ENCODE peak calls at places on chromosomes 5 and 9, in seven cellular contexts. One of them, this sample, is unnamed.
A peak's percentile ranks its signal among the peaks of the same experiment; 100 is the strongest.

GRCh38 chr9:89753472-89754055 is 148.8 kb downstream of the GADD45G start:
- DNase-seq in naive thymus-derived CD4-positive, alpha-beta T cell: no peak
- DNase-seq in vagina: no peak
- DNase-seq in body of pancreas: no peak
- DNase-seq in hepatocyte: no peak
- DNase-seq in tibial artery: no peak
- DNase-seq in psoas muscle: no peak
- DNase-seq in this sample: no peak

GRCh38 chr5:11928909-11929308 is 24.7 kb upstream of the CTNND2 start:
- DNase-seq in naive thymus-derived CD4-positive, alpha-beta T cell: no peak
- DNase-seq in vagina: no peak
- DNase-seq in body of pancreas: no peak
- DNase-seq in hepatocyte: no peak
- DNase-seq in tibial artery: no peak
- DNase-seq in psoas muscle: no peak
- DNase-seq in this sample: no peak

GRCh38 chr5:181218795-181219124 is 4.3 kb upstream of the TRIM41 start:
- DNase-seq in naive thymus-derived CD4-positive, alpha-beta T cell: no peak
- DNase-seq in vagina: no peak
- DNase-seq in body of pancreas: no peak
- DNase-seq in hepatocyte: no peak
- DNase-seq in tibial artery: no peak
- DNase-seq in psoas muscle: no peak
- DNase-seq in this sample: no peak

GRCh38 chr5:155562153-155562552 is 548.6 kb downstream of the KIF4B start:
- DNase-seq in naive thymus-derived CD4-positive, alpha-beta T cell: no peak
- DNase-seq in vagina: no peak
- DNase-seq in body of pancreas: no peak
- DNase-seq in hepatocyte: no peak
- DNase-seq in tibial artery: no peak
- DNase-seq in psoas muscle: no peak
- DNase-seq in this sample: no peak

GRCh38 chr5:154811653-154812465 is 38.5 kb downstream of the FAXDC2 start:
- DNase-seq in naive thymus-derived CD4-positive, alpha-beta T cell: peak; percentile 60
- DNase-seq in vagina: no peak
- DNase-seq in body of pancreas: peak; percentile 67
- DNase-seq in hepatocyte: peak; percentile 68
- DNase-seq in tibial artery: peak; percentile 62
- DNase-seq in psoas muscle: peak; percentile 80
- DNase-seq in this sample: peak; percentile 71

GRCh38 chr9:125919565-125919964 is 172.4 kb downstream of the PBX3 start:
- DNase-seq in naive thymus-derived CD4-positive, alpha-beta T cell: no peak
- DNase-seq in vagina: no peak
- DNase-seq in body of pancreas: no peak
- DNase-seq in hepatocyte: no peak
- DNase-seq in tibial artery: no peak
- DNase-seq in psoas muscle: no peak
- DNase-seq in this sample: no peak

GRCh38 chr9:135087489-135087791 is at the start of gene OLFM1:
- DNase-seq in naive thymus-derived CD4-positive, alpha-beta T cell: no peak
- DNase-seq in vagina: no peak
- DNase-seq in body of pancreas: peak; percentile 82
- DNase-seq in hepatocyte: peak; percentile 85
- DNase-seq in tibial artery: peak; percentile 71
- DNase-seq in psoas muscle: peak; percentile 87
- DNase-seq in this sample: no peak

GRCh38 chr5:57338068-57338848 is 144.4 kb downstream of the ACTBL2 start:
- DNase-seq in naive thymus-derived CD4-positive, alpha-beta T cell: no peak
- DNase-seq in vagina: no peak
- DNase-seq in body of pancreas: peak; percentile 38
- DNase-seq in hepatocyte: peak; percentile 62
- DNase-seq in tibial artery: no peak
- DNase-seq in psoas muscle: no peak
- DNase-seq in this sample: no peak

GRCh38 chr5:177111720-177112394 is 21.7 kb upstream of the NSD1 start:
- DNase-seq in naive thymus-derived CD4-positive, alpha-beta T cell: peak; percentile 33
- DNase-seq in vagina: no peak
- DNase-seq in body of pancreas: peak; percentile 50
- DNase-seq in hepatocyte: peak; percentile 69
- DNase-seq in tibial artery: no peak
- DNase-seq in psoas muscle: peak; percentile 71
- DNase-seq in this sample: peak; percentile 68

GRCh38 chr9:27541740-27542139 is 12.1 kb upstream of the MOB3B start:
- DNase-seq in naive thymus-derived CD4-positive, alpha-beta T cell: no peak
- DNase-seq in vagina: no peak
- DNase-seq in body of pancreas: no peak
- DNase-seq in hepatocyte: no peak
- DNase-seq in tibial artery: no peak
- DNase-seq in psoas muscle: no peak
- DNase-seq in this sample: no peak

GRCh38 chr9:91758491-91758981 is 191.5 kb downstream of the ROR2 start:
- DNase-seq in naive thymus-derived CD4-positive, alpha-beta T cell: no peak
- DNase-seq in vagina: no peak
- DNase-seq in body of pancreas: no peak
- DNase-seq in hepatocyte: peak; percentile 71
- DNase-seq in tibial artery: no peak
- DNase-seq in psoas muscle: no peak
- DNase-seq in this sample: no peak

GRCh38 chr9:20740929-20741582 is 57.0 kb downstream of the FOCAD start:
- DNase-seq in naive thymus-derived CD4-positive, alpha-beta T cell: peak; percentile 56
- DNase-seq in vagina: no peak
- DNase-seq in body of pancreas: no peak
- DNase-seq in hepatocyte: no peak
- DNase-seq in tibial artery: no peak
- DNase-seq in psoas muscle: no peak
- DNase-seq in this sample: no peak

GRCh38 chr5:76696254-76696653 is 19.7 kb upstream of the F2R start:
- DNase-seq in naive thymus-derived CD4-positive, alpha-beta T cell: no peak
- DNase-seq in vagina: no peak
- DNase-seq in body of pancreas: no peak
- DNase-seq in hepatocyte: no peak
- DNase-seq in tibial artery: no peak
- DNase-seq in psoas muscle: no peak
- DNase-seq in this sample: no peak

GRCh38 chr9:110531776-110532175 is 47.8 kb downstream of the SVEP1 start:
- DNase-seq in naive thymus-derived CD4-positive, alpha-beta T cell: no peak
- DNase-seq in vagina: no peak
- DNase-seq in body of pancreas: no peak
- DNase-seq in hepatocyte: no peak
- DNase-seq in tibial artery: no peak
- DNase-seq in psoas muscle: no peak
- DNase-seq in this sample: no peak

GRCh38 chr5:173314166-173314952 is 13.9 kb downstream of the STC2 start:
- DNase-seq in naive thymus-derived CD4-positive, alpha-beta T cell: no peak
- DNase-seq in vagina: no peak
- DNase-seq in body of pancreas: no peak
- DNase-seq in hepatocyte: no peak
- DNase-seq in tibial artery: no peak
- DNase-seq in psoas muscle: no peak
- DNase-seq in this sample: no peak

GRCh38 chr5:115888027-115888426 is 46.3 kb downstream of the AP3S1 start:
- DNase-seq in naive thymus-derived CD4-positive, alpha-beta T cell: no peak
- DNase-seq in vagina: no peak
- DNase-seq in body of pancreas: no peak
- DNase-seq in hepatocyte: no peak
- DNase-seq in tibial artery: no peak
- DNase-seq in psoas muscle: no peak
- DNase-seq in this sample: no peak

GRCh38 chr5:128349044-128349629 is 188.9 kb downstream of the FBN2 start:
- DNase-seq in naive thymus-derived CD4-positive, alpha-beta T cell: no peak
- DNase-seq in vagina: no peak
- DNase-seq in body of pancreas: peak; percentile 35
- DNase-seq in hepatocyte: peak; percentile 39
- DNase-seq in tibial artery: no peak
- DNase-seq in psoas muscle: no peak
- DNase-seq in this sample: no peak

GRCh38 chr9:137021979-137022619 is 5.9 kb downstream of the ABCA2 start:
- DNase-seq in naive thymus-derived CD4-positive, alpha-beta T cell: peak; percentile 35
- DNase-seq in vagina: no peak
- DNase-seq in body of pancreas: peak; percentile 50
- DNase-seq in hepatocyte: peak; percentile 88
- DNase-seq in tibial artery: no peak
- DNase-seq in psoas muscle: peak; percentile 81
- DNase-seq in this sample: peak; percentile 70

GRCh38 chr9:121640076-121640475 is 11.4 kb upstream of the DAB2IP start:
- DNase-seq in naive thymus-derived CD4-positive, alpha-beta T cell: no peak
- DNase-seq in vagina: no peak
- DNase-seq in body of pancreas: peak; percentile 68
- DNase-seq in hepatocyte: peak; percentile 81
- DNase-seq in tibial artery: no peak
- DNase-seq in psoas muscle: peak; percentile 84
- DNase-seq in this sample: peak; percentile 16

GRCh38 chr9:426264-426663 is 211.6 kb downstream of the DOCK8 start:
- DNase-seq in naive thymus-derived CD4-positive, alpha-beta T cell: no peak
- DNase-seq in vagina: peak; percentile 44
- DNase-seq in body of pancreas: no peak
- DNase-seq in hepatocyte: no peak
- DNase-seq in tibial artery: no peak
- DNase-seq in psoas muscle: no peak
- DNase-seq in this sample: no peak

GRCh38 chr5:51987679-51988209 is 604.5 kb downstream of the ISL1 start:
- DNase-seq in naive thymus-derived CD4-positive, alpha-beta T cell: no peak
- DNase-seq in vagina: no peak
- DNase-seq in body of pancreas: peak; percentile 13
- DNase-seq in hepatocyte: no peak
- DNase-seq in tibial artery: no peak
- DNase-seq in psoas muscle: no peak
- DNase-seq in this sample: no peak

GRCh38 chr5:112289465-112289864 is 129.6 kb downstream of the EPB41L4A start:
- DNase-seq in naive thymus-derived CD4-positive, alpha-beta T cell: no peak
- DNase-seq in vagina: no peak
- DNase-seq in body of pancreas: no peak
- DNase-seq in hepatocyte: no peak
- DNase-seq in tibial artery: no peak
- DNase-seq in psoas muscle: no peak
- DNase-seq in this sample: no peak

GRCh38 chr5:158802941-158803341 is 296.8 kb downstream of the EBF1 start:
- DNase-seq in naive thymus-derived CD4-positive, alpha-beta T cell: no peak
- DNase-seq in vagina: no peak
- DNase-seq in body of pancreas: no peak
- DNase-seq in hepatocyte: no peak
- DNase-seq in tibial artery: no peak
- DNase-seq in psoas muscle: no peak
- DNase-seq in this sample: no peak

DNA sequence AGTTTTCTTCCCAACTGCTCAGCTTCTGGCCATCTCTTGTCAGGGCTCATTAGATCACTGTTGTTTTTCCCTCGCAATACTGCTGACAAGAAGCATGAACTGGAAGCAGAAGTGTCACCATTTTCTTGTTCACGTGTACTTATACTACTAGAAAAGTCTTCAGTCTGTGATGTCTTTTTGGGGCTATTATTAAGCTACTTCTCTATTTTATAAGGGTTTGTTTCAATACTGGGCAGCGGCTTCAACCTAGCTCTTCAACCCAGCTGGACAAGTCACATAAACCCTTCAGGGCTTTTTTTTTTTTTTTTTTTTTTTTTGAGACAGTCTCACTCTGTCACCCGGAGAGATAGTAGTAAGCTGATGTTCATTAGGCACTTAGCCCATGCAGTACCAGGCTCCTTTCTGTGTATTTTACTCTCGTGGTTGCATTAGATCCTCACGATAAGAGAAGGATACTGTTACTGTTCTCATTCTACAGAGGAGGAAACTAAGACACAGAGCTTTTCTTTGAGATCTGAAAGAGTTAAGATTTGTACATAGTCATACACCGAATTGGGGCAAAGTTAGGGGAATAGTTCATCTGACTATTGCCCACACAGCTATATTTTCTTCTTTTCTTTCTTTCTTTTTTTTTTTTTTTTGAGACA is 20.5 kb downstream of the RAPGEF1 start:
- DNase-seq in naive thymus-derived CD4-positive, alpha-beta T cell: no peak
- DNase-seq in vagina: no peak
- DNase-seq in body of pancreas: no peak
- DNase-seq in hepatocyte: no peak
- DNase-seq in tibial artery: no peak
- DNase-seq in psoas muscle: no peak
- DNase-seq in this sample: no peak
- H3K4me1 ChIP-seq in naive thymus-derived CD4-positive, alpha-beta T cell: peaks cover 5% of the 10 kb centered on the region
- H3K4me1 ChIP-seq in vagina: peaks cover 53% of the 10 kb centered on the region
- H3K4me1 ChIP-seq in body of pancreas: peaks cover 54% of the 10 kb centered on the region
- H3K4me1 ChIP-seq in hepatocyte: no peaks in the 10 kb centered on the region
- H3K4me1 ChIP-seq in tibial artery: peaks cover 10% of the 10 kb centered on the region
- H3K4me1 ChIP-seq in psoas muscle: peaks cover 66% of the 10 kb centered on the region
- H3K4me1 ChIP-seq in this sample: peaks cover 25% of the 10 kb centered on the region

DNA sequence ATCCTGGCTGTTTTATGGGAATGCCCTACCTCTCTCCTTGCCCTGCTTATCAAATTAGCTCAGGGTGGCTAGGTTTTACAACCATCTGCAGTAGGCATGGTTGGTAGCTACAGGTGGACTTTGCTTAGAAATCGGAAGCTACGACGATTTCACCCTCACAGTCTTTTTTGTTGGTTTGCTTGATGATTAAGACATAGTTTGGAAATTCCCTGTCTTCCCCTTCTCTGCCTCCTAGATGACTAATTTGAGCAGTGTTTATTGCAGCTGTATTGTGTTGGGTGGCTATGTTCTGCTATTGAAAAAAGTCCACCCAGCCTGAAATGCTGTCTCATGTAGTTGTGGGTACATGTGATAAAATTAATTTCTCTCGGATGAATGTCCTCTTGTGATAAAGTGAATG is 37.1 kb upstream of the FYB1 start:
- DNase-seq in naive thymus-derived CD4-positive, alpha-beta T cell: no peak
- DNase-seq in vagina: no peak
- DNase-seq in body of pancreas: no peak
- DNase-seq in hepatocyte: no peak
- DNase-seq in tibial artery: no peak
- DNase-seq in psoas muscle: no peak
- DNase-seq in this sample: no peak
- H3K4me3 ChIP-seq in naive thymus-derived CD4-positive, alpha-beta T cell: no peak overlapping the region
- H3K4me3 ChIP-seq in vagina: no peak overlapping the region
- H3K4me3 ChIP-seq in body of pancreas: no peak overlapping the region
- H3K4me3 ChIP-seq in hepatocyte: no peak overlapping the region
- H3K4me3 ChIP-seq in tibial artery: no peak overlapping the region
- H3K4me3 ChIP-seq in psoas muscle: no peak overlapping the region
- H3K4me3 ChIP-seq in this sample: no peak overlapping the region

GRCh38 chr5:133878236-133878555 is 90.2 kb downstream of the C5orf15 start:
- DNase-seq in naive thymus-derived CD4-positive, alpha-beta T cell: no peak
- DNase-seq in vagina: no peak
- DNase-seq in body of pancreas: no peak
- DNase-seq in hepatocyte: no peak
- DNase-seq in tibial artery: no peak
- DNase-seq in psoas muscle: no peak
- DNase-seq in this sample: no peak
- H3K27ac ChIP-seq in naive thymus-derived CD4-positive, alpha-beta T cell: no peak overlapping the region
- H3K27ac ChIP-seq in vagina: no peak overlapping the region
- H3K27ac ChIP-seq in body of pancreas: no peak overlapping the region
- H3K27ac ChIP-seq in hepatocyte: no peak overlapping the region
- H3K27ac ChIP-seq in tibial artery: no peak overlapping the region
- H3K27ac ChIP-seq in psoas muscle: no peak overlapping the region
- H3K27ac ChIP-seq in this sample: no peak overlapping the region

GRCh38 chr9:127336708-127337352 is 60.1 kb upstream of the SLC2A8 start:
- DNase-seq in naive thymus-derived CD4-positive, alpha-beta T cell: no peak
- DNase-seq in vagina: peak; percentile 94
- DNase-seq in body of pancreas: peak; percentile 75
- DNase-seq in hepatocyte: peak; percentile 84
- DNase-seq in tibial artery: peak; percentile 92
- DNase-seq in psoas muscle: peak; percentile 89
- DNase-seq in this sample: no peak
- H3K4me1 ChIP-seq in naive thymus-derived CD4-positive, alpha-beta T cell: no peaks in the 10 kb centered on the region
- H3K4me1 ChIP-seq in vagina: peaks cover 67% of the 10 kb centered on the region
- H3K4me1 ChIP-seq in body of pancreas: peaks cover 14% of the 10 kb centered on the region
- H3K4me1 ChIP-seq in hepatocyte: peaks cover 30% of the 10 kb centered on the region
- H3K4me1 ChIP-seq in tibial artery: peaks cover 38% of the 10 kb centered on the region
- H3K4me1 ChIP-seq in psoas muscle: peaks cover 48% of the 10 kb centered on the region
- H3K4me1 ChIP-seq in this sample: no peaks in the 10 kb centered on the region

This sample was measured in CD8-positive, alpha-beta T cell.